ENCODE peak calls at places on chromosome 3, in nine cellular contexts. N is BJ, R is psoas muscle, F is foreskin fibroblast, C is adrenal gland, Q is neural progenitor cell, H is choroid plexus epithelial cell, A is AG09309, D is thyroid gland. K is an unnamed sample.

GRCh38 chr3:144521131-144521530 is 549.5 kb downstream of the DIPK2A start:
- DNase-seq in F (no peak), A (no peak), Q (no peak), R (no peak), N (no peak), H (no peak), C (no peak), D (no peak), K (no peak)

GRCh38 chr3:184262166-184262926 is 993 bp upstream of the CAMK2N2 start:
- DNase-seq in R (no peak), A (no peak), D (peak; percentile 30), H (no peak), Q (peak; percentile 49), C (peak; percentile 91), F (no peak), N (no peak), K (peak; percentile 22)

GRCh38 chr3:108088697-108089096 is 2.1 kb downstream of the CD47 start:
- DNase-seq in A (no peak), Q (no peak), F (no peak), D (no peak), C (no peak), R (no peak), N (no peak), H (peak; percentile 6), K (peak; percentile 50)

GRCh38 chr3:141894524-141895176 is 18.2 kb downstream of the ATP1B3 start:
- DNase-seq in C (no peak), F (peak; percentile 91), H (peak; percentile 86), D (no peak), Q (no peak), R (no peak), N (peak; percentile 71), A (peak; percentile 74), K (peak; percentile 90)

GRCh38 chr3:139718415-139718814 is 40.6 kb upstream of the NMNAT3 start:
- DNase-seq in F (peak; percentile 28), A (peak; percentile 8), R (peak; percentile 53), N (no peak), D (peak; percentile 10), Q (peak; percentile 74), C (peak; percentile 51), H (peak; percentile 84), K (peak; percentile 55)

GRCh38 chr3:31777092-31777491 is 204.0 kb downstream of the OSBPL10 start:
- DNase-seq in Q (no peak), N (no peak), R (no peak), H (no peak), D (no peak), F (peak; percentile 67), C (no peak), A (no peak), K (peak; percentile 60)

GRCh38 chr3:121758727-121759450 is 9.3 kb upstream of the GOLGB1 start:
- DNase-seq in F (peak; percentile 8), R (no peak), N (no peak), Q (no peak), D (no peak), H (peak; percentile 52), A (no peak), C (no peak), K (no peak)

GRCh38 chr3:17129550-17129949 is 244.8 kb downstream of the PLCL2 start:
- DNase-seq in F (no peak), R (no peak), H (no peak), A (no peak), N (no peak), D (no peak), C (no peak), Q (no peak), K (no peak)

GRCh38 chr3:189103208-189103607 is 68.6 kb upstream of the TPRG1 start:
- DNase-seq in H (no peak), Q (no peak), F (no peak), A (no peak), N (no peak), C (no peak), R (no peak), D (no peak), K (peak; percentile 13)

GRCh38 chr3:195203631-195204030 is 67.3 kb downstream of the XXYLT1 start:
- DNase-seq in H (no peak), D (no peak), C (no peak), Q (no peak), A (no peak), N (no peak), F (no peak), R (peak; percentile 33), K (no peak)

GRCh38 chr3:17411157-17411877 is 331.1 kb downstream of the TBC1D5 start:
- DNase-seq in R (no peak), F (no peak), C (no peak), A (no peak), N (no peak), Q (no peak), D (no peak), H (no peak), K (no peak)

GRCh38 chr3:100697723-100698285 is 11.5 kb upstream of the TFG start:
- DNase-seq in C (no peak), D (no peak), F (no peak), A (no peak), N (no peak), R (no peak), H (no peak), Q (no peak), K (no peak)

GRCh38 chr3:131807822-131808221 is 227.0 kb downstream of the CPNE4 start:
- DNase-seq in N (no peak), F (no peak), D (no peak), R (no peak), C (no peak), H (no peak), A (no peak), Q (no peak), K (no peak)

GRCh38 chr3:141798455-141798854 is 35.2 kb downstream of the GRK7 start:
- DNase-seq in R (no peak), H (peak; percentile 70), Q (peak; percentile 20), F (peak; percentile 31), A (no peak), D (peak; percentile 43), C (peak; percentile 15), N (no peak), K (no peak)

GRCh38 chr3:16399473-16399872 is 114.0 kb downstream of the RFTN1 start:
- DNase-seq in A (peak; percentile 74), D (peak; percentile 63), H (peak; percentile 87), Q (no peak), F (peak; percentile 92), N (peak; percentile 49), C (peak; percentile 10), R (no peak), K (peak; percentile 83)

GRCh38 chr3:152857082-152857481 is 22.2 kb downstream of the P2RY1 start:
- DNase-seq in Q (no peak), D (no peak), H (no peak), F (peak; percentile 21), C (peak; percentile 7), R (no peak), A (no peak), N (no peak), K (peak; percentile 14)
- H3K4me3 ChIP-seq in Q (no peak overlapping the region), D (no peak overlapping the region), H (no peak overlapping the region), F (no peak overlapping the region), C (no peak overlapping the region), R (no peak overlapping the region), A (no peak overlapping the region), N (no peak overlapping the region), K (no peak overlapping the region)

GRCh38 chr3:13017361-13018038 is 55.7 kb downstream of the IQSEC1 start:
- DNase-seq in R (no peak), F (no peak), A (no peak), Q (no peak), C (peak; percentile 68), N (no peak), D (no peak), H (no peak), K (no peak)
- H3K4me3 ChIP-seq in R (no peak overlapping the region), F (no peak overlapping the region), A (no peak overlapping the region), Q (peak overlapping the region; percentile 42), C (no peak overlapping the region), N (no peak overlapping the region), D (no peak overlapping the region), H (no peak overlapping the region), K (no peak overlapping the region)

GRCh38 chr3:10504161-10505049 is 981 bp downstream of the ATP2B2 start:
- DNase-seq in R (peak; percentile 39), N (no peak), Q (no peak), F (no peak), A (no peak), C (no peak), D (no peak), H (no peak), K (no peak)
- H3K4me3 ChIP-seq in R (no peak overlapping the region), N (no peak overlapping the region), Q (no peak overlapping the region), F (no peak overlapping the region), A (no peak overlapping the region), C (no peak overlapping the region), D (no peak overlapping the region), H (no peak overlapping the region), K (no peak overlapping the region)

GRCh38 chr3:42936157-42936981 is 30.4 kb downstream of the ZNF662 start:
- DNase-seq in F (peak; percentile 76), H (peak; percentile 48), A (no peak), R (peak; percentile 66), N (no peak), D (peak; percentile 33), Q (no peak), C (peak; percentile 46), K (peak; percentile 73)
- H3K4me3 ChIP-seq in F (peak overlapping the region; percentile 57), H (peak overlapping the region; percentile 60), A (peak overlapping the region; percentile 53), R (peak overlapping the region; percentile 55), N (peak overlapping the region; percentile 49), D (no peak overlapping the region), Q (no peak overlapping the region), C (peak overlapping the region; percentile 6), K (peak overlapping the region; percentile 67)

GRCh38 chr3:133466531-133467386 is 66.9 kb downstream of the BFSP2 start:
- DNase-seq in C (peak; percentile 24), Q (no peak), H (no peak), A (no peak), F (no peak), R (peak; percentile 77), N (no peak), D (no peak), K (no peak)
- H3K4me3 ChIP-seq in C (no peak overlapping the region), Q (no peak overlapping the region), H (no peak overlapping the region), A (no peak overlapping the region), F (no peak overlapping the region), R (no peak overlapping the region), N (no peak overlapping the region), D (no peak overlapping the region), K (no peak overlapping the region)